ENCODE peak calls at places on chromosomes 7 and 10, in seven cellular contexts. A is RWPE1, W is mammary epithelial cell, I is heart left ventricle, B is ascending aorta, N is cardiac muscle cell, Z is adrenal gland. S is an unnamed sample.

GRCh38 chr10:10792681-10793080 is 225.0 kb upstream of the CELF2 start:
- DNase-seq in A (peak), W (peak), I (no peak), B (no peak), N (peak), Z (no peak), S (no peak)

GRCh38 chr7:115015619-115016018 is 93.7 kb downstream of the MDFIC start:
- DNase-seq in A (no peak), W (no peak), I (no peak), B (no peak), N (no peak), Z (no peak), S (no peak)

GRCh38 chr10:6200588-6201510 is 1.9 kb upstream of the PFKFB3 start:
- DNase-seq in A (no peak), W (peak), I (peak), B (no peak), N (peak), Z (peak), S (peak)

GRCh38 chr10:76029782-76030181 is 598.4 kb downstream of the LRMDA start:
- DNase-seq in A (no peak), W (no peak), I (no peak), B (no peak), N (no peak), Z (no peak), S (no peak)

GRCh38 chr10:75013522-75013921 is 97.9 kb upstream of the SAMD8 start:
- DNase-seq in A (no peak), W (no peak), I (no peak), B (no peak), N (no peak), Z (no peak), S (no peak)

GRCh38 chr10:86829472-86829871 is 73.1 kb downstream of the BMPR1A start:
- DNase-seq in A (no peak), W (no peak), I (no peak), B (no peak), N (no peak), Z (no peak), S (peak)

GRCh38 chr10:13555884-13556529 is 27.2 kb upstream of the BEND7 start:
- DNase-seq in A (no peak), W (no peak), I (no peak), B (no peak), N (no peak), Z (no peak), S (no peak)

GRCh38 chr7:118306771-118307170 is 82.3 kb downstream of the ANKRD7 start:
- DNase-seq in A (no peak), W (no peak), I (no peak), B (no peak), N (no peak), Z (no peak), S (no peak)

GRCh38 chr7:157529768-157530560 is 193.2 kb downstream of the DNAJB6 start:
- DNase-seq in A (no peak), W (no peak), I (no peak), B (no peak), N (no peak), Z (peak), S (no peak)

GRCh38 chr7:51878869-51879268 is 562.3 kb upstream of the COBL start:
- DNase-seq in A (no peak), W (no peak), I (no peak), B (no peak), N (no peak), Z (no peak), S (no peak)

GRCh38 chr7:120898710-120899499 is 41.0 kb upstream of the TSPAN12 start:
- DNase-seq in A (no peak), W (no peak), I (no peak), B (no peak), N (no peak), Z (no peak), S (no peak)

GRCh38 chr7:147196476-147196875 is 1079.9 kb downstream of the CNTNAP2 start:
- DNase-seq in A (no peak), W (no peak), I (no peak), B (no peak), N (no peak), Z (no peak), S (no peak)

GRCh38 chr7:149869867-149870266 is 3.9 kb upstream of the ATP6V0E2 start:
- DNase-seq in A (no peak), W (no peak), I (no peak), B (no peak), N (no peak), Z (no peak), S (no peak)

GRCh38 chr10:43205681-43206390 is 61.0 kb downstream of the RASGEF1A start:
- DNase-seq in A (no peak), W (no peak), I (peak), B (peak), N (no peak), Z (peak), S (no peak)

GRCh38 chr10:78937388-78937787 is 131.4 kb upstream of the ZMIZ1 start:
- DNase-seq in A (no peak), W (no peak), I (no peak), B (no peak), N (no peak), Z (no peak), S (no peak)

DNA sequence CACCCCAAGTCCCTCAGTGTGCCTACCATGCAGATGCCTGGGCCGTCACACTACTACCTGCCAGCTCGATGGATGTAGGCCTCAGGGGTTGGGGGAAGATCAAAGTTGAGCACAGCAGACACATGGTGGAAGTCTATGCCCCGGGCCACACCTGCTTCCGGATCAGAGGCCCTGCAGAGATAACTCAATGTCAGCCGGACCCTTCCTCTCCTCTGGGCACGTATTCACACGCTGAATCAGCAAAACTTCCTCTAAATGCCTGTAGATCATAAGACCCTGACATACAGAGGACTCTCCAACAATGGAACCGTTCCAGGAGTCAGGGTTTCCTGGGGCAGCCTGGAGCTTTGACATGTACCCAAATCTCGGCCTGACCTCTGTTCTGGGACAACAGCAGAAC is 3.8 kb downstream of the DDX56 start:
- DNase-seq in A (no peak), W (no peak), I (no peak), B (no peak), N (no peak), Z (no peak), S (no peak)
- H3K27ac ChIP-seq in A (peak), W (no peak), I (no peak), B (no peak), N (no peak), Z (no peak), S (no peak)

GRCh38 chr7:137579913-137580640 is 236.5 kb upstream of the PTN start:
- DNase-seq in A (peak), W (peak), I (no peak), B (no peak), N (no peak), Z (no peak), S (no peak)
- H3K27ac ChIP-seq in A (no peak), W (peak), I (no peak), B (peak), N (no peak), Z (no peak), S (no peak)

GRCh38 chr7:26397326-26397725 is 105.7 kb downstream of the SNX10 start:
- DNase-seq in A (no peak), W (no peak), I (no peak), B (no peak), N (no peak), Z (peak), S (no peak)

GRCh38 chr7:26399309-26399610 is 107.6 kb downstream of the SNX10 start:
- DNase-seq in A (no peak), W (no peak), I (peak), B (no peak), N (peak), Z (peak), S (peak)

GRCh38 chr7:26398436-26399308 is 107.0 kb downstream of the SNX10 start:
- DNase-seq in A (peak), W (peak), I (peak), B (no peak), N (peak), Z (peak), S (peak)

GRCh38 chr7:26399747-26400146 is 108.1 kb downstream of the SNX10 start:
- DNase-seq in A (no peak), W (no peak), I (no peak), B (no peak), N (no peak), Z (no peak), S (no peak)

DNA sequence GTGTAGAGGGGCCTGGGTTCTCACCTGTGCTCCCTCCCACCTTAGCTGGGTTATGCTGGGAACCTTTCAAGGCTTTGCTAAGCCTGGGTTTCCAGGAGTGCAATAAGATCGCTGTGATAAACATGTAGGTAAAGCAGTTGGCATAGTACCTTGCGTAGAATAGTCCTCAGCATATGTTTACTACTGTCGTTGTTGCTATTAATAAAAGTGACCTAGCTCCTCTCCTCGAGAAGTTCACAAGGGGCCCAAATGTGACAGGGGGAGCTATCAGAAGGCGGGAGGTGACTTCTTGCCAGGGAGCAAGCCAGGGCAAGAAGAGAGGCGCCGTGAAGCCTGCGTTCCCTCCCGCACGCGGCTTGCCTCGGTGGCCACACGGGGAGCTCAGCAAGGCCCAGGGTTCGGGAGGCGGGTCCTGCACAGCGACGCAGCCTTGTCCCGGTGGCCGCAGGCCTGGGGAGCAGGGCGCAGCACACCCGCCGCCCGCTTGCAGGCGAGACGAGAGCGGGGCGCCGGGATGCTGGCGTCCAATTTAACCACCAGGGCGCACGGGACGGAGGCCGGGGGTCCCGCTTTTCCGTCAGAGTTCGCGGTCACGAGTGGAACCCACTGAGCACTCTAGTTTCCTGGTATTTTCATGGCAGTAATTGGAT is 106.2 kb downstream of the SNX10 start:
- DNase-seq in A (no peak), W (no peak), I (peak), B (no peak), N (peak), Z (peak), S (peak)
- H3K27ac ChIP-seq in A (no peak), W (no peak), I (peak), B (no peak), N (peak), Z (peak), S (peak)

GRCh38 chr7:25845341-25845923 is 306.6 kb upstream of the NFE2L3 start:
- DNase-seq in A (no peak), W (no peak), I (no peak), B (no peak), N (no peak), Z (no peak), S (no peak)
- H3K27ac ChIP-seq in A (no peak), W (no peak), I (peak), B (peak), N (no peak), Z (no peak), S (no peak)